ENCODE peak calls at places on chromosomes 4 and X, in ten cellular contexts. One of them, this sample, is unnamed.

GRCh38 chrX:2461711-2462016 is 39.1 kb downstream of the DHRSX start:
- DNase-seq in Caco-2: no peak
- DNase-seq in astrocyte of the cerebellum: no peak
- DNase-seq in BJ: no peak
- DNase-seq in ovary: no peak
- DNase-seq in HCT116: no peak
- DNase-seq in foreskin keratinocyte: no peak
- DNase-seq in heart left ventricle: no peak
- DNase-seq in fibroblast of mammary gland: no peak
- DNase-seq in gastrocnemius medialis: no peak
- DNase-seq in this sample: no peak

GRCh38 chr4:31737419-31737818 is 1017.2 kb downstream of the PCDH7 start:
- DNase-seq in astrocyte of the cerebellum: no peak
- DNase-seq in fibroblast of mammary gland: no peak
- DNase-seq in Caco-2: no peak
- DNase-seq in BJ: no peak
- DNase-seq in foreskin keratinocyte: no peak
- DNase-seq in HCT116: no peak
- DNase-seq in gastrocnemius medialis: no peak
- DNase-seq in ovary: no peak
- DNase-seq in heart left ventricle: no peak
- DNase-seq in this sample: no peak

GRCh38 chrX:101219840-101220191 is 230 bp downstream of the DRP2 start:
- DNase-seq in HCT116: no peak
- DNase-seq in foreskin keratinocyte: no peak
- DNase-seq in gastrocnemius medialis: no peak
- DNase-seq in Caco-2: no peak
- DNase-seq in heart left ventricle: no peak
- DNase-seq in astrocyte of the cerebellum: no peak
- DNase-seq in ovary: peak; percentile 9
- DNase-seq in BJ: no peak
- DNase-seq in fibroblast of mammary gland: no peak
- DNase-seq in this sample: no peak

GRCh38 chr4:141352328-141352727 is 131.6 kb downstream of the ZNF330 start:
- DNase-seq in BJ: no peak
- DNase-seq in Caco-2: no peak
- DNase-seq in gastrocnemius medialis: no peak
- DNase-seq in HCT116: no peak
- DNase-seq in heart left ventricle: no peak
- DNase-seq in ovary: no peak
- DNase-seq in astrocyte of the cerebellum: no peak
- DNase-seq in fibroblast of mammary gland: no peak
- DNase-seq in foreskin keratinocyte: no peak
- DNase-seq in this sample: no peak

GRCh38 chr4:33831667-33832066 is 2412.6 kb downstream of the ARAP2 start:
- DNase-seq in Caco-2: no peak
- DNase-seq in BJ: peak; percentile 63
- DNase-seq in HCT116: no peak
- DNase-seq in fibroblast of mammary gland: peak; percentile 67
- DNase-seq in ovary: no peak
- DNase-seq in foreskin keratinocyte: peak; percentile 39
- DNase-seq in astrocyte of the cerebellum: peak; percentile 6
- DNase-seq in gastrocnemius medialis: no peak
- DNase-seq in heart left ventricle: no peak
- DNase-seq in this sample: no peak

GRCh38 chrX:78595901-78596502 is 63.1 kb downstream of the RTL3 start:
- DNase-seq in HCT116: no peak
- DNase-seq in astrocyte of the cerebellum: no peak
- DNase-seq in ovary: no peak
- DNase-seq in Caco-2: no peak
- DNase-seq in gastrocnemius medialis: no peak
- DNase-seq in heart left ventricle: no peak
- DNase-seq in fibroblast of mammary gland: peak; percentile 52
- DNase-seq in foreskin keratinocyte: no peak
- DNase-seq in BJ: no peak
- DNase-seq in this sample: peak; percentile 4

GRCh38 chr4:879730-880079 is 52.4 kb downstream of the GAK start:
- DNase-seq in gastrocnemius medialis: no peak
- DNase-seq in ovary: no peak
- DNase-seq in fibroblast of mammary gland: peak; percentile 16
- DNase-seq in BJ: no peak
- DNase-seq in Caco-2: no peak
- DNase-seq in HCT116: no peak
- DNase-seq in foreskin keratinocyte: no peak
- DNase-seq in heart left ventricle: no peak
- DNase-seq in astrocyte of the cerebellum: no peak
- DNase-seq in this sample: no peak

GRCh38 chr4:101075536-101075935 is 271.8 kb downstream of the PPP3CA start:
- DNase-seq in HCT116: no peak
- DNase-seq in Caco-2: no peak
- DNase-seq in gastrocnemius medialis: no peak
- DNase-seq in heart left ventricle: no peak
- DNase-seq in foreskin keratinocyte: no peak
- DNase-seq in fibroblast of mammary gland: no peak
- DNase-seq in BJ: no peak
- DNase-seq in ovary: no peak
- DNase-seq in astrocyte of the cerebellum: no peak
- DNase-seq in this sample: no peak

GRCh38 chr4:1653776-1654175 is 30.3 kb downstream of the FAM53A start:
- DNase-seq in heart left ventricle: no peak
- DNase-seq in ovary: no peak
- DNase-seq in BJ: no peak
- DNase-seq in Caco-2: no peak
- DNase-seq in foreskin keratinocyte: no peak
- DNase-seq in astrocyte of the cerebellum: no peak
- DNase-seq in HCT116: no peak
- DNase-seq in gastrocnemius medialis: no peak
- DNase-seq in fibroblast of mammary gland: no peak
- DNase-seq in this sample: no peak

GRCh38 chrX:106139048-106139447 is 29.1 kb upstream of the PWWP3B start:
- DNase-seq in astrocyte of the cerebellum: no peak
- DNase-seq in heart left ventricle: no peak
- DNase-seq in HCT116: no peak
- DNase-seq in ovary: no peak
- DNase-seq in Caco-2: no peak
- DNase-seq in gastrocnemius medialis: no peak
- DNase-seq in BJ: no peak
- DNase-seq in foreskin keratinocyte: no peak
- DNase-seq in fibroblast of mammary gland: no peak
- DNase-seq in this sample: no peak

GRCh38 chr4:138188406-138189084 is 53.6 kb downstream of the SLC7A11 start:
- DNase-seq in astrocyte of the cerebellum: no peak
- DNase-seq in Caco-2: no peak
- DNase-seq in heart left ventricle: no peak
- DNase-seq in BJ: peak; percentile 7
- DNase-seq in gastrocnemius medialis: no peak
- DNase-seq in fibroblast of mammary gland: no peak
- DNase-seq in ovary: no peak
- DNase-seq in HCT116: no peak
- DNase-seq in foreskin keratinocyte: peak; percentile 84
- DNase-seq in this sample: peak; percentile 43

GRCh38 chrX:25015486-25016360 is at the start of gene ARX:
- DNase-seq in fibroblast of mammary gland: peak; percentile 44
- DNase-seq in HCT116: peak; percentile 55
- DNase-seq in heart left ventricle: peak; percentile 52
- DNase-seq in Caco-2: peak; percentile 67
- DNase-seq in foreskin keratinocyte: peak; percentile 58
- DNase-seq in gastrocnemius medialis: peak; percentile 80
- DNase-seq in BJ: no peak
- DNase-seq in ovary: peak; percentile 88
- DNase-seq in astrocyte of the cerebellum: peak; percentile 15
- DNase-seq in this sample: no peak

GRCh38 chrX:68508799-68509198 is 9.9 kb downstream of the YIPF6 start:
- DNase-seq in HCT116: no peak
- DNase-seq in heart left ventricle: no peak
- DNase-seq in ovary: no peak
- DNase-seq in Caco-2: no peak
- DNase-seq in foreskin keratinocyte: peak; percentile 10
- DNase-seq in gastrocnemius medialis: no peak
- DNase-seq in fibroblast of mammary gland: peak; percentile 30
- DNase-seq in BJ: no peak
- DNase-seq in astrocyte of the cerebellum: no peak
- DNase-seq in this sample: no peak

GRCh38 chrX:107677501-107677901 is 49.2 kb downstream of the PRPS1 start:
- DNase-seq in gastrocnemius medialis: no peak
- DNase-seq in astrocyte of the cerebellum: no peak
- DNase-seq in foreskin keratinocyte: peak; percentile 55
- DNase-seq in HCT116: no peak
- DNase-seq in ovary: no peak
- DNase-seq in heart left ventricle: no peak
- DNase-seq in BJ: no peak
- DNase-seq in fibroblast of mammary gland: peak; percentile 57
- DNase-seq in Caco-2: peak; percentile 47
- DNase-seq in this sample: peak; percentile 32

GRCh38 chr4:137307806-137308205 is 224.5 kb downstream of the PCDH18 start:
- DNase-seq in BJ: peak; percentile 22
- DNase-seq in heart left ventricle: no peak
- DNase-seq in foreskin keratinocyte: peak; percentile 20
- DNase-seq in HCT116: no peak
- DNase-seq in gastrocnemius medialis: peak; percentile 15
- DNase-seq in ovary: peak; percentile 10
- DNase-seq in astrocyte of the cerebellum: peak; percentile 64
- DNase-seq in fibroblast of mammary gland: peak; percentile 88
- DNase-seq in Caco-2: no peak
- DNase-seq in this sample: peak; percentile 56

GRCh38 chrX:70444326-70445196 is at the start of gene DLG3:
- DNase-seq in gastrocnemius medialis: no peak
- DNase-seq in ovary: no peak
- DNase-seq in foreskin keratinocyte: no peak
- DNase-seq in Caco-2: peak; percentile 46
- DNase-seq in fibroblast of mammary gland: peak; percentile 29
- DNase-seq in astrocyte of the cerebellum: no peak
- DNase-seq in BJ: no peak
- DNase-seq in HCT116: no peak
- DNase-seq in heart left ventricle: no peak
- DNase-seq in this sample: peak; percentile 23

GRCh38 chr4:2172161-2172560 is 69.8 kb downstream of the HAUS3 start:
- DNase-seq in Caco-2: no peak
- DNase-seq in ovary: no peak
- DNase-seq in HCT116: no peak
- DNase-seq in heart left ventricle: no peak
- DNase-seq in gastrocnemius medialis: no peak
- DNase-seq in BJ: no peak
- DNase-seq in fibroblast of mammary gland: no peak
- DNase-seq in astrocyte of the cerebellum: no peak
- DNase-seq in foreskin keratinocyte: no peak
- DNase-seq in this sample: no peak

GRCh38 chr4:7195546-7196282 is 3.4 kb downstream of the SORCS2 start:
- DNase-seq in fibroblast of mammary gland: peak; percentile 55
- DNase-seq in heart left ventricle: no peak
- DNase-seq in astrocyte of the cerebellum: no peak
- DNase-seq in gastrocnemius medialis: no peak
- DNase-seq in HCT116: no peak
- DNase-seq in foreskin keratinocyte: no peak
- DNase-seq in ovary: no peak
- DNase-seq in BJ: no peak
- DNase-seq in Caco-2: no peak
- DNase-seq in this sample: no peak
- TF ChIP-seq CTCF in fibroblast of mammary gland: no peak
- TF ChIP-seq CTCF in heart left ventricle: no peak
- TF ChIP-seq CTCF in astrocyte of the cerebellum: no peak
- TF ChIP-seq CTCF in gastrocnemius medialis: no peak
- TF ChIP-seq CTCF in HCT116: no peak
- TF ChIP-seq CTCF in foreskin keratinocyte: no peak
- TF ChIP-seq CTCF in ovary: no peak
- TF ChIP-seq CTCF in BJ: no peak
- TF ChIP-seq CTCF in Caco-2: no peak
- TF ChIP-seq CTCF in this sample: no peak

DNA sequence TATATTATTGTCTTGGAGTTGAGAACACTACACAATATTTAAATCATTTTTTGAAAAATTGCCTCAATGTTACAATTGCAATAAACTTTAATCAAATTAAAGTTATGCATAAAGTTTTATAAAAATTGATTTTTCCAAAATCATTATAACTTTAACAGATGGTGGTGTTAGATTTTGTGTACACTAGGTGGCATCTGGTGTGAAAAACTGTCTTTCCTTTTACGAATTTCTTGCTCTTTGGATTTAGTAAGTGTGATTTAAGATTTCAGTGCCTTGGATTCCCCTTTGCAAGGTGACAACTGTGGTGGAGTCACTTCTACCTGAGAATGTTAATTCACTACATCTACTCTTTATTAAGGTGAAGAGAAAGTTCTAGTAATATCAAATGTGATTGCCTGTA is 91.6 kb downstream of the AREG start:
- DNase-seq in fibroblast of mammary gland: peak; percentile 62
- DNase-seq in astrocyte of the cerebellum: no peak
- DNase-seq in gastrocnemius medialis: no peak
- DNase-seq in BJ: no peak
- DNase-seq in ovary: no peak
- DNase-seq in HCT116: no peak
- DNase-seq in Caco-2: no peak
- DNase-seq in foreskin keratinocyte: no peak
- DNase-seq in heart left ventricle: no peak
- DNase-seq in this sample: peak; percentile 41
- TF ChIP-seq CTCF in fibroblast of mammary gland: peak; percentile 39
- TF ChIP-seq CTCF in astrocyte of the cerebellum: no peak
- TF ChIP-seq CTCF in gastrocnemius medialis: no peak
- TF ChIP-seq CTCF in BJ: no peak
- TF ChIP-seq CTCF in ovary: no peak
- TF ChIP-seq CTCF in HCT116: peak; percentile 73
- TF ChIP-seq CTCF in Caco-2: no peak
- TF ChIP-seq CTCF in foreskin keratinocyte: peak; percentile 75
- TF ChIP-seq CTCF in heart left ventricle: no peak
- TF ChIP-seq CTCF in this sample: peak; percentile 38

DNA sequence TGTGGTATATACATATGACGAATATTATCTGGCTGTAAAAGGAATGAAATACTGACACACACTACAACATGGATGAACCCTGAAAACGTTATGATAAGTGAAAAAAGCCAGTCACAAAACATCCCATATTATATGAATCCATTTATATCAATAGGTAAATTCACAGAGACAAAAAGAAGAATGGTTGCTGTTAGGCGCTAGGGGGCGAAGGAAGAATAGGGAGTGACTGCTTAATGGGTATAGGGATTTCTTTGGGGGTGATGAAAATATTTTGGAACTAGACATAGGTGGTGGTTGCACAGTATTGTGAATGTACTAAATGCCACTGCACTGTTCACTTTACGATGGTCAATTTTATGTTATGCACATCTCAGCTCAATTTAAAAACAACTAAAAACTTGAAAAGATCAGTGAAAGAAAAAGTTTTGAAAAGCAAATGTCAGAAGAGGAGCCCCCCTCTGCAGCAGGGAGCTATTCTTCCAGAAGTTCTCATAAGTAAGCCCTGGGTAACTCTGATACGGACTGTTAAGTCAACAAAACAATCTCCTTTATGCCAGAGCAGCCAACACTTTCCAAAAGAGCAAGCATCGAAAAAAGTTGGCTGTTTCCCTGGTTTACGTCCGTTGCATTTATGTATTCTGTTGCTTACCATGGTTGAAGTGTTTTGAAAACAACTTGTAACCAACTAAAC is 96.3 kb upstream of the EGFL6 start:
- DNase-seq in gastrocnemius medialis: no peak
- DNase-seq in heart left ventricle: no peak
- DNase-seq in BJ: no peak
- DNase-seq in Caco-2: no peak
- DNase-seq in foreskin keratinocyte: no peak
- DNase-seq in astrocyte of the cerebellum: no peak
- DNase-seq in fibroblast of mammary gland: no peak
- DNase-seq in HCT116: no peak
- DNase-seq in ovary: no peak
- DNase-seq in this sample: no peak
- TF ChIP-seq CTCF in gastrocnemius medialis: no peak
- TF ChIP-seq CTCF in heart left ventricle: no peak
- TF ChIP-seq CTCF in BJ: no peak
- TF ChIP-seq CTCF in Caco-2: no peak
- TF ChIP-seq CTCF in foreskin keratinocyte: no peak
- TF ChIP-seq CTCF in astrocyte of the cerebellum: peak; percentile 21
- TF ChIP-seq CTCF in fibroblast of mammary gland: peak; percentile 20
- TF ChIP-seq CTCF in HCT116: no peak
- TF ChIP-seq CTCF in ovary: no peak
- TF ChIP-seq CTCF in this sample: peak; percentile 11

GRCh38 chrX:109475174-109475891 is 6.6 kb downstream of the GUCY2F start:
- DNase-seq in foreskin keratinocyte: peak; percentile 58
- DNase-seq in fibroblast of mammary gland: peak; percentile 44
- DNase-seq in ovary: peak; percentile 10
- DNase-seq in heart left ventricle: peak; percentile 17
- DNase-seq in gastrocnemius medialis: no peak
- DNase-seq in Caco-2: peak; percentile 39
- DNase-seq in astrocyte of the cerebellum: peak; percentile 6
- DNase-seq in BJ: no peak
- DNase-seq in HCT116: peak; percentile 54
- DNase-seq in this sample: peak; percentile 54
- TF ChIP-seq CTCF in foreskin keratinocyte: peak; percentile 59
- TF ChIP-seq CTCF in fibroblast of mammary gland: peak; percentile 60
- TF ChIP-seq CTCF in ovary: no peak
- TF ChIP-seq CTCF in heart left ventricle: no peak
- TF ChIP-seq CTCF in gastrocnemius medialis: peak; percentile 48
- TF ChIP-seq CTCF in Caco-2: peak; percentile 59
- TF ChIP-seq CTCF in astrocyte of the cerebellum: peak; percentile 58
- TF ChIP-seq CTCF in BJ: peak; percentile 50
- TF ChIP-seq CTCF in HCT116: peak; percentile 88
- TF ChIP-seq CTCF in this sample: peak; percentile 19